ENCODE peak calls at places on chromosomes 13 and 19, in five cellular contexts. X is stimulated activated CD4-positive, alpha-beta T cell treated with anti-CD3 and anti-CD28 coated beads, Interleukin-15, amount 100 ng/mL, for 1 hour; J is choroid plexus epithelial cell; R is lower lobe of right lung; S is fibroblast of villous mesenchyme. A is an unnamed sample.
A peak's percentile ranks its signal among the peaks of the same experiment; 100 is the strongest.

GRCh38 chr13:19658192-19658591 is 24.7 kb downstream of the MPHOSPH8 start:
- DNase-seq in S (peak; percentile 38), X (no peak), R (no peak), J (no peak), A (no peak)

GRCh38 chr13:113345486-113345885 is 18.4 kb downstream of the GRTP1 start:
- DNase-seq in R (peak; percentile 21), J (no peak), X (no peak), S (no peak), A (no peak)

GRCh38 chr19:40465025-40465780 is at the start of gene BLVRB:
- DNase-seq in J (peak; percentile 75), X (no peak), R (no peak), S (peak; percentile 88), A (no peak)

GRCh38 chr13:73248711-73249580 is 190.1 kb downstream of the KLF5 start:
- DNase-seq in J (peak; percentile 27), X (no peak), R (no peak), S (peak; percentile 74), A (no peak)

GRCh38 chr13:27463500-27463899 is 13.1 kb upstream of the MTIF3 start:
- DNase-seq in X (no peak), J (no peak), R (no peak), S (no peak), A (no peak)

GRCh38 chr13:47076536-47076935 is 179.7 kb upstream of the HTR2A start:
- DNase-seq in R (no peak), J (no peak), X (no peak), S (no peak), A (no peak)

GRCh38 chr19:48461982-48462655 is 6.7 kb downstream of the KCNJ14 start:
- DNase-seq in J (no peak), R (no peak), S (no peak), X (no peak), A (no peak)

GRCh38 chr13:58298556-58299135 is 667.1 kb downstream of the PCDH17 start:
- DNase-seq in X (no peak), R (no peak), S (no peak), J (no peak), A (no peak)

GRCh38 chr13:103694033-103694432 is 627.8 kb upstream of the SLC10A2 start:
- DNase-seq in J (peak; percentile 26), R (no peak), S (no peak), X (no peak), A (no peak)

GRCh38 chr19:33872445-33873320 is 76.0 kb downstream of the KCTD15 start:
- DNase-seq in X (no peak), S (no peak), R (no peak), J (no peak), A (no peak)

GRCh38 chr19:42450314-42450934 is 7.7 kb upstream of the CXCL17 start:
- DNase-seq in J (peak; percentile 93), R (peak; percentile 83), S (peak; percentile 86), X (peak; percentile 49), A (peak; percentile 84)

GRCh38 chr19:39237200-39238184 is 7.3 kb downstream of the IFNL3 start:
- DNase-seq in J (no peak), S (no peak), R (peak; percentile 91), X (peak; percentile 12), A (no peak)

GRCh38 chr19:54938906-54939305 is 8.4 kb downstream of the NLRP7 start:
- DNase-seq in R (no peak), J (no peak), X (no peak), S (no peak), A (no peak)

GRCh38 chr19:18577365-18577914 is 5.8 kb downstream of the UBA52 start:
- DNase-seq in R (no peak), S (no peak), J (no peak), X (no peak), A (no peak)

GRCh38 chr19:14347999-14348889 is 33.0 kb upstream of the ADGRE5 start:
- DNase-seq in S (peak; percentile 49), J (peak; percentile 53), R (peak; percentile 82), X (peak; percentile 35), A (peak; percentile 90)

GRCh38 chr13:36628986-36629385 is 44.8 kb upstream of the SERTM1 start:
- DNase-seq in X (no peak), R (no peak), J (no peak), S (no peak), A (no peak)

GRCh38 chr19:52638601-52639000 is 446 bp upstream of the ZNF83 start:
- DNase-seq in J (no peak), R (peak; percentile 54), S (peak; percentile 62), X (no peak), A (no peak)

GRCh38 chr19:12126707-12127106 is 13.4 kb downstream of the ZNF20 start:
- DNase-seq in R (no peak), S (no peak), X (no peak), J (peak; percentile 26), A (no peak)

GRCh38 chr13:40518481-40518882 is 148.0 kb downstream of the FOXO1 start:
- DNase-seq in S (no peak), J (no peak), X (no peak), R (no peak), A (no peak)

GRCh38 chr19:6412111-6412999 is 12.3 kb downstream of the KHSRP start:
- DNase-seq in J (peak; percentile 31), R (no peak), S (no peak), X (no peak), A (no peak)

GRCh38 chr13:23637813-23638212 is 67.6 kb downstream of the TNFRSF19 start:
- DNase-seq in S (no peak), X (no peak), J (no peak), R (no peak), A (no peak)

GRCh38 chr13:36420437-36420891 is 11.8 kb upstream of the CCNA1 start:
- DNase-seq in R (peak; percentile 62), J (peak; percentile 89), S (peak; percentile 68), X (no peak), A (peak; percentile 83)

GRCh38 chr19:3324405-3324856 is 42.0 kb upstream of the NFIC start:
- DNase-seq in R (peak; percentile 79), S (peak; percentile 25), X (peak; percentile 51), J (no peak), A (peak; percentile 88)

A was measured in posterior vena cava.